ENCODE peak calls at places on chromosome 20, in eight cellular contexts. One of them, this sample, is unnamed.

GRCh38 chr20:59013031-59013951 is 5.9 kb upstream of the TUBB1 start:
- DNase-seq in heart right ventricle: no peak
- DNase-seq in AG09309: no peak
- DNase-seq in amniotic stem cell: no peak
- DNase-seq in RKO: no peak
- DNase-seq in T-helper 1 cell: no peak
- DNase-seq in RCC 7860: no peak
- DNase-seq in GM20000: no peak
- DNase-seq in this sample: no peak

GRCh38 chr20:62117658-62118057 is 4.6 kb upstream of the LSM14B start:
- DNase-seq in AG09309: no peak
- DNase-seq in RKO: no peak
- DNase-seq in T-helper 1 cell: peak
- DNase-seq in GM20000: no peak
- DNase-seq in RCC 7860: no peak
- DNase-seq in heart right ventricle: peak
- DNase-seq in amniotic stem cell: no peak
- DNase-seq in this sample: no peak

GRCh38 chr20:45088247-45088646 is 12.7 kb downstream of the KCNS1 start:
- DNase-seq in heart right ventricle: no peak
- DNase-seq in RCC 7860: no peak
- DNase-seq in amniotic stem cell: peak
- DNase-seq in GM20000: no peak
- DNase-seq in RKO: no peak
- DNase-seq in AG09309: peak
- DNase-seq in T-helper 1 cell: no peak
- DNase-seq in this sample: no peak

GRCh38 chr20:22744341-22745193 is 160.2 kb upstream of the FOXA2 start:
- DNase-seq in AG09309: no peak
- DNase-seq in RCC 7860: no peak
- DNase-seq in T-helper 1 cell: no peak
- DNase-seq in amniotic stem cell: no peak
- DNase-seq in heart right ventricle: no peak
- DNase-seq in RKO: no peak
- DNase-seq in GM20000: no peak
- DNase-seq in this sample: no peak

GRCh38 chr20:59724457-59725366 is 120.4 kb downstream of the PHACTR3 start:
- DNase-seq in heart right ventricle: no peak
- DNase-seq in RKO: no peak
- DNase-seq in amniotic stem cell: no peak
- DNase-seq in AG09309: no peak
- DNase-seq in GM20000: no peak
- DNase-seq in T-helper 1 cell: no peak
- DNase-seq in RCC 7860: no peak
- DNase-seq in this sample: no peak

GRCh38 chr20:9215539-9215938 is 146.7 kb downstream of the PLCB4 start:
- DNase-seq in GM20000: no peak
- DNase-seq in RKO: peak
- DNase-seq in T-helper 1 cell: no peak
- DNase-seq in amniotic stem cell: no peak
- DNase-seq in heart right ventricle: no peak
- DNase-seq in RCC 7860: no peak
- DNase-seq in AG09309: no peak
- DNase-seq in this sample: no peak

GRCh38 chr20:12638633-12639360 is 370.0 kb upstream of the SPTLC3 start:
- DNase-seq in heart right ventricle: no peak
- DNase-seq in AG09309: no peak
- DNase-seq in RKO: no peak
- DNase-seq in T-helper 1 cell: no peak
- DNase-seq in GM20000: no peak
- DNase-seq in RCC 7860: no peak
- DNase-seq in amniotic stem cell: no peak
- DNase-seq in this sample: no peak

GRCh38 chr20:44422083-44422482 is 53.6 kb upstream of the TTPAL start:
- DNase-seq in T-helper 1 cell: no peak
- DNase-seq in AG09309: no peak
- DNase-seq in RCC 7860: peak
- DNase-seq in amniotic stem cell: no peak
- DNase-seq in heart right ventricle: no peak
- DNase-seq in GM20000: no peak
- DNase-seq in RKO: peak
- DNase-seq in this sample: no peak

GRCh38 chr20:57605878-57606277 is 14.3 kb downstream of the ZBP1 start:
- DNase-seq in heart right ventricle: no peak
- DNase-seq in RKO: no peak
- DNase-seq in RCC 7860: no peak
- DNase-seq in AG09309: no peak
- DNase-seq in GM20000: no peak
- DNase-seq in T-helper 1 cell: no peak
- DNase-seq in amniotic stem cell: no peak
- DNase-seq in this sample: no peak

GRCh38 chr20:18727032-18727508 is 86.5 kb upstream of the SCP2D1 start:
- DNase-seq in heart right ventricle: no peak
- DNase-seq in amniotic stem cell: no peak
- DNase-seq in RCC 7860: no peak
- DNase-seq in GM20000: no peak
- DNase-seq in RKO: no peak
- DNase-seq in AG09309: no peak
- DNase-seq in T-helper 1 cell: no peak
- DNase-seq in this sample: no peak

GRCh38 chr20:50699688-50700087 is 8.3 kb upstream of the RIPOR3 start:
- DNase-seq in heart right ventricle: no peak
- DNase-seq in RCC 7860: no peak
- DNase-seq in T-helper 1 cell: no peak
- DNase-seq in GM20000: no peak
- DNase-seq in RKO: no peak
- DNase-seq in amniotic stem cell: no peak
- DNase-seq in AG09309: no peak
- DNase-seq in this sample: no peak

GRCh38 chr20:20741067-20742045 is 28.9 kb upstream of the RALGAPA2 start:
- DNase-seq in GM20000: no peak
- DNase-seq in RKO: no peak
- DNase-seq in T-helper 1 cell: no peak
- DNase-seq in AG09309: no peak
- DNase-seq in amniotic stem cell: no peak
- DNase-seq in heart right ventricle: no peak
- DNase-seq in RCC 7860: no peak
- DNase-seq in this sample: no peak

GRCh38 chr20:55116598-55116997 is 641.2 kb downstream of the DOK5 start:
- DNase-seq in GM20000: no peak
- DNase-seq in AG09309: no peak
- DNase-seq in heart right ventricle: no peak
- DNase-seq in T-helper 1 cell: no peak
- DNase-seq in amniotic stem cell: no peak
- DNase-seq in RCC 7860: no peak
- DNase-seq in RKO: no peak
- DNase-seq in this sample: peak

GRCh38 chr20:62606551-62607201 is 35.6 kb upstream of the SLCO4A1 start:
- DNase-seq in heart right ventricle: peak
- DNase-seq in RCC 7860: peak
- DNase-seq in AG09309: no peak
- DNase-seq in GM20000: no peak
- DNase-seq in RKO: no peak
- DNase-seq in amniotic stem cell: no peak
- DNase-seq in T-helper 1 cell: no peak
- DNase-seq in this sample: no peak

GRCh38 chr20:44856442-44856841 is 29.1 kb upstream of the YWHAB start:
- DNase-seq in T-helper 1 cell: no peak
- DNase-seq in AG09309: no peak
- DNase-seq in amniotic stem cell: no peak
- DNase-seq in RCC 7860: no peak
- DNase-seq in RKO: no peak
- DNase-seq in GM20000: no peak
- DNase-seq in heart right ventricle: no peak
- DNase-seq in this sample: no peak

GRCh38 chr20:11376998-11377397 is 540.7 kb upstream of the BTBD3 start:
- DNase-seq in amniotic stem cell: no peak
- DNase-seq in RKO: no peak
- DNase-seq in GM20000: no peak
- DNase-seq in T-helper 1 cell: no peak
- DNase-seq in RCC 7860: peak
- DNase-seq in heart right ventricle: no peak
- DNase-seq in AG09309: no peak
- DNase-seq in this sample: no peak

GRCh38 chr20:59891581-59891980 is 41.9 kb downstream of the SYCP2 start:
- DNase-seq in heart right ventricle: no peak
- DNase-seq in RKO: no peak
- DNase-seq in AG09309: no peak
- DNase-seq in T-helper 1 cell: no peak
- DNase-seq in amniotic stem cell: no peak
- DNase-seq in GM20000: peak
- DNase-seq in RCC 7860: no peak
- DNase-seq in this sample: no peak

GRCh38 chr20:44089987-44090674 is 96.9 kb downstream of the JPH2 start:
- DNase-seq in AG09309: no peak
- DNase-seq in amniotic stem cell: no peak
- DNase-seq in RKO: peak
- DNase-seq in heart right ventricle: no peak
- DNase-seq in GM20000: no peak
- DNase-seq in T-helper 1 cell: no peak
- DNase-seq in RCC 7860: no peak
- DNase-seq in this sample: peak

GRCh38 chr20:57473246-57474042 is 51.5 kb downstream of the CTCFL start:
- DNase-seq in amniotic stem cell: no peak
- DNase-seq in heart right ventricle: no peak
- DNase-seq in GM20000: peak
- DNase-seq in RCC 7860: no peak
- DNase-seq in T-helper 1 cell: no peak
- DNase-seq in RKO: no peak
- DNase-seq in AG09309: no peak
- DNase-seq in this sample: peak

This sample was measured in GM12878.